ENCODE peak calls at places on chromosome 16, in four cellular contexts. K is cardiac muscle cell, N is IMR-90, V is PC-9. T is an unnamed sample.

GRCh38 chr16:48123104-48123788 is 32.5 kb downstream of the ABCC12 start:
- DNase-seq in V (peak; percentile 79), K (peak; percentile 95), N (peak; percentile 100), T (no peak)

GRCh38 chr16:23182675-23183485 is at the start of gene SCNN1G:
- DNase-seq in V (no peak), K (no peak), N (no peak), T (no peak)

GRCh38 chr16:81493755-81494433 is 49.3 kb downstream of the CMIP start:
- DNase-seq in V (peak; percentile 92), N (peak; percentile 94), K (peak; percentile 39), T (peak; percentile 12)

GRCh38 chr16:28189237-28189636 is 22.5 kb downstream of the XPO6 start:
- DNase-seq in N (peak; percentile 54), K (no peak), V (no peak), T (no peak)

GRCh38 chr16:87350681-87351319 is 32.8 kb downstream of the FBXO31 start:
- DNase-seq in V (no peak), K (peak; percentile 19), N (peak; percentile 43), T (no peak)

GRCh38 chr16:30651124-30652004 is 604 bp downstream of the PRR14 start:
- DNase-seq in K (peak; percentile 75), V (peak; percentile 82), N (peak; percentile 46), T (peak; percentile 82)

GRCh38 chr16:80287674-80288073 is 253.1 kb upstream of the DYNLRB2 start:
- DNase-seq in V (no peak), N (no peak), K (no peak), T (no peak)

GRCh38 chr16:81447383-81448101 is 2.9 kb downstream of the CMIP start:
- DNase-seq in K (no peak), V (peak; percentile 39), N (no peak), T (no peak)

GRCh38 chr16:83971165-83972130 is 3.4 kb downstream of the NECAB2 start:
- DNase-seq in K (no peak), N (no peak), V (no peak), T (no peak)

GRCh38 chr16:22813946-22814325 is at the start of gene HS3ST2:
- DNase-seq in K (peak; percentile 1), V (no peak), N (no peak), T (no peak)

GRCh38 chr16:22625948-22626347 is 115.3 kb downstream of the NPIPB5 start:
- DNase-seq in N (no peak), V (no peak), K (no peak), T (no peak)

GRCh38 chr16:25366078-25366477 is 108.4 kb upstream of the ZKSCAN2 start:
- DNase-seq in N (no peak), K (no peak), V (no peak), T (no peak)

GRCh38 chr16:30183961-30184429 is 593 bp downstream of the CORO1A start:
- DNase-seq in V (no peak), K (no peak), N (no peak), T (peak; percentile 75)

GRCh38 chr16:48420437-48420836 is 35.2 kb upstream of the SIAH1 start:
- DNase-seq in K (no peak), V (no peak), N (no peak), T (no peak)

GRCh38 chr16:53949716-53950410 is 245.9 kb downstream of the FTO start:
- DNase-seq in V (no peak), N (no peak), K (no peak), T (no peak)

GRCh38 chr16:76800196-76800595 is 390.8 kb upstream of the MON1B start:
- DNase-seq in V (no peak), K (no peak), N (no peak), T (no peak)

GRCh38 chr16:77307764-77308561 is 108.8 kb downstream of the SYCE1L start:
- DNase-seq in K (peak; percentile 70), N (peak; percentile 50), V (no peak), T (no peak)

GRCh38 chr16:85027349-85027967 is at the start of gene KIAA0513:
- DNase-seq in K (peak; percentile 96), V (peak; percentile 95), N (peak; percentile 90), T (peak; percentile 92)

GRCh38 chr16:77736879-77737278 is 14.6 kb downstream of the NUDT7 start:
- DNase-seq in V (no peak), K (no peak), N (no peak), T (no peak)

GRCh38 chr16:87850009-87851006 is 19.0 kb downstream of the SLC7A5 start:
- DNase-seq in K (peak; percentile 55), N (peak; percentile 31), V (peak; percentile 65), T (peak; percentile 62)

GRCh38 chr16:1944612-1945199 is 1.7 kb upstream of the MSRB1 start:
- DNase-seq in N (no peak), K (no peak), V (no peak), T (no peak)

GRCh38 chr16:69482410-69482951 is 58.1 kb downstream of the CYB5B start:
- DNase-seq in N (peak; percentile 27), V (no peak), K (peak; percentile 93), T (no peak)

GRCh38 chr16:21023509-21024202 is 123.1 kb downstream of the LYRM1 start:
- DNase-seq in V (no peak), K (peak; percentile 64), N (no peak), T (no peak)

GRCh38 chr16:87383522-87384161 is at the start of gene FBXO31:
- DNase-seq in N (peak; percentile 94), V (peak; percentile 89), K (peak; percentile 92), T (peak; percentile 81)

GRCh38 chr16:16150878-16151152 is 72.5 kb downstream of the ABCC6 start:
- DNase-seq in K (no peak), N (no peak), V (no peak), T (no peak)

GRCh38 chr16:75591001-75591852 is 25.0 kb downstream of the GABARAPL2 start:
- DNase-seq in K (peak; percentile 84), N (peak; percentile 84), V (no peak), T (no peak)

GRCh38 chr16:80433617-80434016 is 107.2 kb upstream of the DYNLRB2 start:
- DNase-seq in N (no peak), V (no peak), K (no peak), T (no peak)

GRCh38 chr16:87963400-87963799 is 12.2 kb downstream of the BANP start:
- DNase-seq in N (peak; percentile 93), K (peak; percentile 84), V (no peak), T (peak; percentile 17)

GRCh38 chr16:11232852-11233726 is 22.9 kb downstream of the SOCS1 start:
- DNase-seq in N (no peak), V (no peak), K (no peak), T (peak; percentile 73)

GRCh38 chr16:77905356-77905920 is 116.9 kb upstream of the CLEC3A start:
- DNase-seq in V (no peak), N (no peak), K (no peak), T (no peak)

GRCh38 chr16:69233124-69233523 is 46.2 kb downstream of the SNTB2 start:
- DNase-seq in N (no peak), V (no peak), K (no peak), T (no peak)

DNA sequence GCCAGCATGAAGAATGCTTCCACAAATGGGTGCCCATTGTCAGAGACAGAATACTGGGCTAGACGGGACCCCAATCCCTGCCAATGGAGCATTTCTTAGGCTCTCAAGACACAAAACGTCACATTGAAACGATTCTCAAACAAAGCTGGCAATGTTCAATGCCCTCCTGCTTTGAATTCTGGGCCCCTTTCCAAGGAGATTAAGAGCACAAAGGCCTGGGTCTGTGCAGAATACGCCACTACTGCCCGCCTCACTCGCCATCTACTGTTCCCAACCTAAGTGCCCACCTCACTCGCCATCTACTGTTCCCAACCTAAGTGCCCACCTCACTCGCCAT is 9.7 kb downstream of the CFAP20 start:
- DNase-seq in N (no peak), V (no peak), K (no peak), T (no peak)
- H3K27ac ChIP-seq in N (no peak overlapping the region), V (no peak overlapping the region), K (peak overlapping the region; percentile 80), T (no peak overlapping the region)

GRCh38 chr16:56749806-56750491 is 20.0 kb downstream of the NUP93 start:
- DNase-seq in V (no peak), N (no peak), K (no peak), T (no peak)
- H3K27me3 ChIP-seq in V (no peaks in the 10 kb centered on the region), N (no peaks in the 10 kb centered on the region), K (no peaks in the 10 kb centered on the region), T (no peaks in the 10 kb centered on the region)

GRCh38 chr16:66927918-66928649 is 2.7 kb upstream of the RRAD start:
- DNase-seq in V (peak; percentile 52), K (no peak), N (peak; percentile 50), T (no peak)
- H3K27ac ChIP-seq in V (no peak overlapping the region), K (no peak overlapping the region), N (no peak overlapping the region), T (no peak overlapping the region)

DNA sequence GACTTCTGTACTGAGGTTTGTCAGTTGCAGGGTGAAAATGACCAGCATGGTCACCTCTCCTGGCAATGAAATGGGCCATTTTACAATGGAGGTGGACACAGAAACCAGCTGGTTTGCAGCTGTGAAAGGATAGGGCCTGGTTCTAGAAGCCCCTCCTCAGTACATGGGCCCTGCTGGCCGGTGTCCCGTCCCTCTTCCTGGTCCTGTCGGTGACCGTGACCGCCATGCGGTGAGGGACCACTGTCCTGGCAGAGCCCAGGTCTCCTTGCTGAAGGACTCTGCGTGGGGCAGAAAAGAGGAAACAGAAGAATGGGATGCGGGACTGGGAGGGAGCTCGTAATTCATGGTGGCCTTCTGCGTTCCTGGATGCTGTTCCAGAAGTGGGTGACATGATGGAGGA is 76.0 kb upstream of the ZNF423 start:
- DNase-seq in K (no peak), N (no peak), V (no peak), T (no peak)
- H3K27me3 ChIP-seq in K (no peaks in the 10 kb centered on the region), N (peaks cover 5% of the 10 kb centered on the region), V (peaks cover 93% of the 10 kb centered on the region), T (peaks cover 8% of the 10 kb centered on the region)